ENCODE peak calls at places on chromosomes 6 and 20, in four cellular contexts. P is naive thymus-derived CD8-positive, alpha-beta T cell; G is COR-L47; R is Calu3. K is an unnamed sample.

GRCh38 chr6:88050140-88050818 is 2.6 kb downstream of the SPACA1 start:
- DNase-seq in R (no peak), P (no peak), G (no peak), K (no peak)

GRCh38 chr20:63700199-63701050 is 4.0 kb downstream of the TNFRSF6B start:
- DNase-seq in P (no peak), G (no peak), R (no peak), K (no peak)

GRCh38 chr20:32354592-32355416 is 3.3 kb upstream of the ASXL1 start:
- DNase-seq in G (no peak), R (no peak), P (no peak), K (peak; percentile 76)

GRCh38 chr6:129359811-129360787 is 349.9 kb downstream of the ARHGAP18 start:
- DNase-seq in R (no peak), P (no peak), G (no peak), K (no peak)

GRCh38 chr6:41257369-41258195 is 28.9 kb downstream of the TREM1 start:
- DNase-seq in P (no peak), G (peak; percentile 32), R (peak; percentile 53), K (no peak)

GRCh38 chr6:108654465-108655106 is 93.9 kb downstream of the FOXO3 start:
- DNase-seq in R (no peak), P (no peak), G (no peak), K (no peak)

GRCh38 chr6:27124252-27124657 is 123.2 kb upstream of the PRSS16 start:
- DNase-seq in P (no peak), G (no peak), R (no peak), K (no peak)

GRCh38 chr6:131840936-131841583 is 33.2 kb downstream of the ENPP1 start:
- DNase-seq in G (no peak), P (no peak), R (no peak), K (peak; percentile 30)

GRCh38 chr6:30042914-30043313 is 18.2 kb upstream of the POLR1H start:
- DNase-seq in G (no peak), P (no peak), R (no peak), K (no peak)

GRCh38 chr6:110518281-110518623 is 41.8 kb upstream of the SLC22A16 start:
- DNase-seq in G (no peak), P (no peak), R (no peak), K (no peak)

GRCh38 chr20:32472581-32473207 is 112.4 kb downstream of the NOL4L start:
- DNase-seq in R (no peak), P (no peak), G (no peak), K (no peak)

GRCh38 chr20:38094373-38094775 is 60.8 kb downstream of the RPRD1B start:
- DNase-seq in R (no peak), P (no peak), G (no peak), K (no peak)

GRCh38 chr6:138656278-138656803 is 117.2 kb upstream of the CCDC28A start:
- DNase-seq in R (no peak), G (no peak), P (no peak), K (no peak)

GRCh38 chr20:38730167-38730988 is 6.1 kb downstream of the SLC32A1 start:
- DNase-seq in G (no peak), R (peak; percentile 44), P (peak; percentile 52), K (no peak)

GRCh38 chr20:1190847-1191246 is 6.1 kb upstream of the TMEM74B start:
- DNase-seq in G (no peak), P (no peak), R (no peak), K (no peak)

GRCh38 chr6:473356-473755 is 81.8 kb downstream of the IRF4 start:
- DNase-seq in R (no peak), P (no peak), G (no peak), K (no peak)

GRCh38 chr6:36414481-36414880 is 27.0 kb upstream of the ETV7 start:
- DNase-seq in P (no peak), G (no peak), R (no peak), K (peak; percentile 87)

GRCh38 chr20:17634666-17635319 is 47.2 kb downstream of the RRBP1 start:
- DNase-seq in G (no peak), P (no peak), R (no peak), K (no peak)

GRCh38 chr6:82419088-82419720 is 55.6 kb downstream of the TPBG start:
- DNase-seq in G (no peak), P (no peak), R (no peak), K (no peak)

GRCh38 chr20:31568041-31568731 is 36.9 kb upstream of the ID1 start:
- DNase-seq in P (no peak), G (no peak), R (no peak), K (peak; percentile 94)

GRCh38 chr6:151374024-151374423 is 17.3 kb downstream of the ZBTB2 start:
- DNase-seq in P (no peak), G (no peak), R (peak; percentile 19), K (no peak)

GRCh38 chr6:106556368-106556960 is 72.8 kb downstream of the RTN4IP1 start:
- DNase-seq in G (no peak), P (peak; percentile 59), R (no peak), K (no peak)

GRCh38 chr6:32854376-32855178 is 585 bp downstream of the PSMB9 start:
- DNase-seq in G (no peak), P (peak; percentile 62), R (peak; percentile 43), K (peak; percentile 18)

GRCh38 chr20:31927758-31928157 is 24.1 kb downstream of the PDRG1 start:
- DNase-seq in G (no peak), P (no peak), R (no peak), K (no peak)

GRCh38 chr6:39310542-39310941 is 3.7 kb downstream of the KCNK17 start:
- DNase-seq in G (no peak), P (no peak), R (no peak), K (no peak)

GRCh38 chr6:43101497-43101896 is 25.4 kb downstream of the PTK7 start:
- DNase-seq in R (no peak), P (no peak), G (no peak), K (no peak)

GRCh38 chr20:14896569-14896968 is 559.2 kb upstream of the FLRT3 start:
- DNase-seq in P (no peak), R (no peak), G (no peak), K (no peak)

GRCh38 chr20:45044601-45045000 is 56.3 kb downstream of the KCNS1 start:
- DNase-seq in G (no peak), R (no peak), P (no peak), K (no peak)

GRCh38 chr6:155523821-155524238 is 68.2 kb upstream of the NOX3 start:
- DNase-seq in G (peak; percentile 46), P (no peak), R (no peak), K (no peak)

GRCh38 chr20:44176833-44177533 is 10.0 kb downstream of the JPH2 start:
- DNase-seq in R (peak; percentile 78), G (no peak), P (no peak), K (no peak)

GRCh38 chr6:2796884-2797283 is 31.7 kb downstream of the WRNIP1 start:
- DNase-seq in G (no peak), R (no peak), P (no peak), K (no peak)

GRCh38 chr6:149752600-149752999 is 3.1 kb downstream of the PCMT1 start:
- DNase-seq in R (no peak), G (no peak), P (no peak), K (no peak)

GRCh38 chr6:32692019-32692418 is 25.6 kb upstream of the HLA-DQB1 start:
- DNase-seq in P (peak; percentile 43), G (no peak), R (peak; percentile 81), K (peak; percentile 19)

GRCh38 chr20:53064935-53065334 is 92.8 kb downstream of the TSHZ2 start:
- DNase-seq in R (no peak), P (no peak), G (no peak), K (no peak)

K was measured in trophoblast cell.